ENCODE peak calls at places on chromosomes 2 and 18, in four cellular contexts. Z is H9, W is H1, I is IMR-90. E is an unnamed sample.

GRCh38 chr2:1539441-1539840 is 126.2 kb downstream of the TPO start:
- DNase-seq in Z (no peak), W (no peak), I (no peak), E (no peak)

GRCh38 chr2:149401007-149401406 is 70.6 kb downstream of the LYPD6 start:
- DNase-seq in Z (no peak), W (no peak), I (peak; percentile 77), E (peak; percentile 45)

GRCh38 chr2:202508686-202509085 is 126.1 kb upstream of the FAM117B start:
- DNase-seq in Z (no peak), W (no peak), I (peak; percentile 26), E (no peak)

GRCh38 chr2:200483729-200484198 is 26.1 kb downstream of the KCTD18 start:
- DNase-seq in Z (peak; percentile 88), W (peak; percentile 79), I (peak; percentile 25), E (peak; percentile 82)

GRCh38 chr2:190563109-190563508 is 28.6 kb upstream of the NEMP2 start:
- DNase-seq in Z (no peak), W (no peak), I (no peak), E (no peak)

GRCh38 chr2:216348909-216349308 is 23.4 kb downstream of the MARCHF4 start:
- DNase-seq in Z (no peak), W (no peak), I (peak; percentile 91), E (no peak)

GRCh38 chr2:98479959-98480524 is 35.4 kb downstream of the INPP4A start:
- DNase-seq in Z (no peak), W (no peak), I (peak; percentile 62), E (peak; percentile 46)

GRCh38 chr2:1974391-1974790 is 230.1 kb upstream of the PXDN start:
- DNase-seq in Z (no peak), W (no peak), I (no peak), E (peak; percentile 83)

GRCh38 chr2:24492283-24493272 is 1.5 kb downstream of the NCOA1 start:
- DNase-seq in Z (no peak), W (no peak), I (no peak), E (peak; percentile 35)

GRCh38 chr2:127080941-127081769 is 25.8 kb downstream of the BIN1 start:
- DNase-seq in Z (no peak), W (no peak), I (no peak), E (no peak)

GRCh38 chr2:70242552-70242951 is 5.9 kb downstream of the TIA1 start:
- DNase-seq in Z (no peak), W (no peak), I (no peak), E (no peak)

GRCh38 chr2:226213717-226214116 is 585.9 kb downstream of the IRS1 start:
- DNase-seq in Z (no peak), W (no peak), I (peak; percentile 88), E (peak; percentile 36)

GRCh38 chr2:178806543-178806942 is 680 bp downstream of the TTN start:
- DNase-seq in Z (no peak), W (no peak), I (no peak), E (no peak)

GRCh38 chr2:182784777-182785176 is 68.7 kb downstream of the DNAJC10 start:
- DNase-seq in Z (no peak), W (no peak), I (peak; percentile 60), E (peak; percentile 74)

GRCh38 chr2:64463784-64464183 is 9.8 kb downstream of the LGALSL start:
- DNase-seq in Z (no peak), W (no peak), I (peak; percentile 61), E (no peak)

GRCh38 chr2:142180820-142181533 is 50.2 kb upstream of the LRP1B start:
- DNase-seq in Z (peak; percentile 86), W (peak; percentile 84), I (peak; percentile 12), E (peak; percentile 87)

GRCh38 chr2:105768961-105769452 is 24.3 kb downstream of the NCK2 start:
- DNase-seq in Z (no peak), W (no peak), I (peak; percentile 46), E (peak; percentile 56)

GRCh38 chr2:105769504-105769903 is 24.8 kb downstream of the NCK2 start:
- DNase-seq in Z (peak; percentile 56), W (no peak), I (no peak), E (peak; percentile 53)

GRCh38 chr2:105771841-105772240 is 27.1 kb downstream of the NCK2 start:
- DNase-seq in Z (no peak), W (no peak), I (no peak), E (no peak)

GRCh38 chr2:105768176-105768575 is 23.5 kb downstream of the NCK2 start:
- DNase-seq in Z (no peak), W (no peak), I (no peak), E (no peak)

GRCh38 chr2:105770162-105770561 is 25.4 kb downstream of the NCK2 start:
- DNase-seq in Z (no peak), W (no peak), I (no peak), E (no peak)
- H3K56ac ChIP-seq in Z (no peak overlapping the region), W (no peak overlapping the region), I (no peak overlapping the region), E (no peak overlapping the region)

GRCh38 chr2:28339516-28340175 is 53.0 kb upstream of the FOSL2 start:
- DNase-seq in Z (no peak), W (no peak), I (no peak), E (no peak)
- H3K4ac ChIP-seq in Z (no peak overlapping the region), W (no peak overlapping the region), I (peak overlapping the region; percentile 74), E (no peak overlapping the region)

DNA sequence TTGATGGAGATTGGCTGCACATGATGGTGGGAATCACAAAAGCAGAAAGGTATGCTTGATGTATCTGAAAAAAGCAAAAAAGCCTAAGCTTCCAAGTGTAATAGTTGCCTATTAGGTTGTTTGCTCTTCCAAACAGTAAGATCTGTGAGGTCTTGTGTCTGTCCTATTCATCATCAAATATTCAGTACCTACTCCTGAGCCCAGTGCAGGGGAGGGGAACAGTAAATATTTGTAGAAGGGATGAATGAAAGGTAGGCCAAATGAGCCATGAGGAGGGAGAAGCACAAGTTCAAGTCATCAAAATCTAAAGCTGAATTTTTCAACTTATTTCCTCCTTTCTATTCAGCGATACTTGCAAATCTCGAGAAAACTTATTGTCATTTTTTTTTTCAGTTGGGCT is 153.2 kb upstream of the ETAA1 start:
- DNase-seq in Z (no peak), W (no peak), I (no peak), E (no peak)
- H3K56ac ChIP-seq in Z (no peak overlapping the region), W (no peak overlapping the region), I (no peak overlapping the region), E (no peak overlapping the region)

GRCh38 chr2:9215680-9216079 is 9.1 kb downstream of the ASAP2 start:
- DNase-seq in Z (no peak), W (no peak), I (no peak), E (no peak)
- H3K4ac ChIP-seq in Z (no peak overlapping the region), W (no peak overlapping the region), I (no peak overlapping the region), E (no peak overlapping the region)

GRCh38 chr18:35097763-35098162 is 56.5 kb downstream of the MAPRE2 start:
- DNase-seq in Z (no peak), W (no peak), I (no peak), E (no peak)
- H3K56ac ChIP-seq in Z (no peak overlapping the region), W (no peak overlapping the region), I (no peak overlapping the region), E (no peak overlapping the region)

E was measured in mesendoderm.